ENCODE peak calls at places on chromosome 16, in five cellular contexts. One of them, this sample, is unnamed.

GRCh38 chr16:86457621-86458456 is 52.5 kb upstream of the FOXF1 start:
- DNase-seq in mesendoderm: no peak
- DNase-seq in adipocyte: peak; percentile 85
- DNase-seq in left lung: no peak
- DNase-seq in CD8-positive, alpha-beta memory T cell: no peak
- DNase-seq in this sample: no peak

GRCh38 chr16:69294051-69294450 is 17.1 kb upstream of the VPS4A start:
- DNase-seq in left lung: no peak
- DNase-seq in mesendoderm: no peak
- DNase-seq in adipocyte: no peak
- DNase-seq in CD8-positive, alpha-beta memory T cell: no peak
- DNase-seq in this sample: no peak

GRCh38 chr16:58738672-58739296 is 4.7 kb upstream of the GOT2 start:
- DNase-seq in CD8-positive, alpha-beta memory T cell: no peak
- DNase-seq in adipocyte: no peak
- DNase-seq in left lung: no peak
- DNase-seq in mesendoderm: no peak
- DNase-seq in this sample: no peak

GRCh38 chr16:85416267-85417109 is 196.6 kb upstream of the GSE1 start:
- DNase-seq in left lung: peak; percentile 95
- DNase-seq in adipocyte: peak; percentile 31
- DNase-seq in CD8-positive, alpha-beta memory T cell: peak; percentile 64
- DNase-seq in mesendoderm: peak; percentile 78
- DNase-seq in this sample: peak; percentile 67

GRCh38 chr16:24541534-24541933 is 2.2 kb downstream of the RBBP6 start:
- DNase-seq in left lung: no peak
- DNase-seq in adipocyte: no peak
- DNase-seq in mesendoderm: no peak
- DNase-seq in CD8-positive, alpha-beta memory T cell: no peak
- DNase-seq in this sample: no peak

GRCh38 chr16:83859265-83859664 is 39.6 kb upstream of the MLYCD start:
- DNase-seq in adipocyte: no peak
- DNase-seq in left lung: no peak
- DNase-seq in mesendoderm: no peak
- DNase-seq in CD8-positive, alpha-beta memory T cell: no peak
- DNase-seq in this sample: no peak

GRCh38 chr16:1279945-1280589 is 24.2 kb downstream of the TPSD1 start:
- DNase-seq in adipocyte: no peak
- DNase-seq in mesendoderm: no peak
- DNase-seq in left lung: no peak
- DNase-seq in CD8-positive, alpha-beta memory T cell: no peak
- DNase-seq in this sample: peak; percentile 58

GRCh38 chr16:15770512-15770911 is 86.3 kb downstream of the MYH11 start:
- DNase-seq in adipocyte: no peak
- DNase-seq in mesendoderm: no peak
- DNase-seq in CD8-positive, alpha-beta memory T cell: no peak
- DNase-seq in left lung: no peak
- DNase-seq in this sample: no peak

GRCh38 chr16:31214705-31215286 is 877 bp downstream of the TRIM72 start:
- DNase-seq in mesendoderm: no peak
- DNase-seq in adipocyte: no peak
- DNase-seq in left lung: peak; percentile 82
- DNase-seq in CD8-positive, alpha-beta memory T cell: no peak
- DNase-seq in this sample: no peak
- H3K27me3 ChIP-seq in mesendoderm: peaks cover 13% of the 10 kb centered on the region
- H3K27me3 ChIP-seq in adipocyte: peaks cover 57% of the 10 kb centered on the region
- H3K27me3 ChIP-seq in left lung: peaks cover 71% of the 10 kb centered on the region
- H3K27me3 ChIP-seq in CD8-positive, alpha-beta memory T cell: peaks cover 31% of the 10 kb centered on the region
- H3K27me3 ChIP-seq in this sample: peaks cover 30% of the 10 kb centered on the region

DNA sequence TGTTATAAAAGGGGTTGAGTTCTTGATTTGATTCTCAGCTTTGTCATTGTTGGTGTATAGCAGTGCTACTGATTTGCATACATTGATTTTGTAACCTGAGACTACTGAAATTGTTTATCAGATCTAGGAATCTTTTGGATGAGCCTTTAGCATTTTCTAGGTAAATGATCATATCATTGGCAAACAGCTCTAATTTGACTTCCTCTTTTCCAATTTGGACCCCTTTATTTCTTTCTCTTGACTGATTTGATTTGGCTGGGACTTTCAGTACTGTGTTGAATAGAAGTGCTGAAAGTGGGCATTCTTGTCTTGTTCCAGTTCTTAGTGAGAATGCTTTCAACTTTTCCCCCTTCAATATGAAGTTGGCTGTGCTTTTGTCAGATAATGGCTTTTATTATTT is 45.4 kb downstream of the ITGAM start:
- DNase-seq in left lung: no peak
- DNase-seq in mesendoderm: no peak
- DNase-seq in adipocyte: no peak
- DNase-seq in CD8-positive, alpha-beta memory T cell: no peak
- DNase-seq in this sample: no peak
- H3K4me3 ChIP-seq in left lung: no peak overlapping the region
- H3K4me3 ChIP-seq in mesendoderm: no peak overlapping the region
- H3K4me3 ChIP-seq in adipocyte: no peak overlapping the region
- H3K4me3 ChIP-seq in CD8-positive, alpha-beta memory T cell: no peak overlapping the region
- H3K4me3 ChIP-seq in this sample: no peak overlapping the region

DNA sequence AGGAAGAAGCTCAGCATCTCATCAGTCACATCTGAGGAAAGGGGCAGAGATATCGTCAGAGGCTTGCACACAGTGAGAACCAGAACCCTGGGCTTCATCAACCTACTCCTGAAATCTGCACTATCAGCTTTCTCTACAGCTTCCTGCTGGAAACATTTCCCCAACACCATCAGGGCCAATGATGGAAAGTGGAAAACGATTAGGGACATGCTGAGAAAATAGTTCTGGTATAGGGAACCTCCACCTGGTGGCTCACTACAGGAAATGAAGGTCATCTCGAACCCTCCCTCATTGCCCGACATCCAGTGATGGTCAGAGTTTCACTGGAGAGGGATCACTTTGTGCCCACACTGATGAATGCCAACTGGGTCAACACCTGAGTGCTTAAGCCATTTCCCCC is 43.0 kb upstream of the GSG1L start:
- DNase-seq in CD8-positive, alpha-beta memory T cell: no peak
- DNase-seq in left lung: no peak
- DNase-seq in mesendoderm: no peak
- DNase-seq in adipocyte: no peak
- DNase-seq in this sample: no peak
- H3K36me3 ChIP-seq in CD8-positive, alpha-beta memory T cell: peaks cover 89% of the 10 kb centered on the region
- H3K36me3 ChIP-seq in left lung: no peaks in the 10 kb centered on the region
- H3K36me3 ChIP-seq in mesendoderm: peaks cover 32% of the 10 kb centered on the region
- H3K36me3 ChIP-seq in adipocyte: peaks cover 97% of the 10 kb centered on the region
- H3K36me3 ChIP-seq in this sample: peaks cover 100% of the 10 kb centered on the region

GRCh38 chr16:57637424-57637823 is 9.0 kb downstream of the ADGRG1 start:
- DNase-seq in mesendoderm: no peak
- DNase-seq in left lung: no peak
- DNase-seq in adipocyte: peak; percentile 11
- DNase-seq in CD8-positive, alpha-beta memory T cell: no peak
- DNase-seq in this sample: no peak
- H3K27me3 ChIP-seq in mesendoderm: no peaks in the 10 kb centered on the region
- H3K27me3 ChIP-seq in left lung: peaks cover 5% of the 10 kb centered on the region
- H3K27me3 ChIP-seq in adipocyte: no peaks in the 10 kb centered on the region
- H3K27me3 ChIP-seq in CD8-positive, alpha-beta memory T cell: no peaks in the 10 kb centered on the region
- H3K27me3 ChIP-seq in this sample: no peaks in the 10 kb centered on the region

GRCh38 chr16:53773881-53774280 is 69.9 kb downstream of the FTO start:
- DNase-seq in left lung: no peak
- DNase-seq in mesendoderm: no peak
- DNase-seq in CD8-positive, alpha-beta memory T cell: no peak
- DNase-seq in adipocyte: no peak
- DNase-seq in this sample: no peak

GRCh38 chr16:53773150-53773846 is 69.3 kb downstream of the FTO start:
- DNase-seq in mesendoderm: peak; percentile 67
- DNase-seq in left lung: no peak
- DNase-seq in adipocyte: peak; percentile 81
- DNase-seq in CD8-positive, alpha-beta memory T cell: no peak
- DNase-seq in this sample: no peak

GRCh38 chr16:53770641-53771040 is 66.7 kb downstream of the FTO start:
- DNase-seq in mesendoderm: no peak
- DNase-seq in adipocyte: no peak
- DNase-seq in CD8-positive, alpha-beta memory T cell: no peak
- DNase-seq in left lung: no peak
- DNase-seq in this sample: no peak

GRCh38 chr16:53769787-53770186 is 65.8 kb downstream of the FTO start:
- DNase-seq in mesendoderm: no peak
- DNase-seq in adipocyte: no peak
- DNase-seq in CD8-positive, alpha-beta memory T cell: no peak
- DNase-seq in left lung: no peak
- DNase-seq in this sample: no peak

DNA sequence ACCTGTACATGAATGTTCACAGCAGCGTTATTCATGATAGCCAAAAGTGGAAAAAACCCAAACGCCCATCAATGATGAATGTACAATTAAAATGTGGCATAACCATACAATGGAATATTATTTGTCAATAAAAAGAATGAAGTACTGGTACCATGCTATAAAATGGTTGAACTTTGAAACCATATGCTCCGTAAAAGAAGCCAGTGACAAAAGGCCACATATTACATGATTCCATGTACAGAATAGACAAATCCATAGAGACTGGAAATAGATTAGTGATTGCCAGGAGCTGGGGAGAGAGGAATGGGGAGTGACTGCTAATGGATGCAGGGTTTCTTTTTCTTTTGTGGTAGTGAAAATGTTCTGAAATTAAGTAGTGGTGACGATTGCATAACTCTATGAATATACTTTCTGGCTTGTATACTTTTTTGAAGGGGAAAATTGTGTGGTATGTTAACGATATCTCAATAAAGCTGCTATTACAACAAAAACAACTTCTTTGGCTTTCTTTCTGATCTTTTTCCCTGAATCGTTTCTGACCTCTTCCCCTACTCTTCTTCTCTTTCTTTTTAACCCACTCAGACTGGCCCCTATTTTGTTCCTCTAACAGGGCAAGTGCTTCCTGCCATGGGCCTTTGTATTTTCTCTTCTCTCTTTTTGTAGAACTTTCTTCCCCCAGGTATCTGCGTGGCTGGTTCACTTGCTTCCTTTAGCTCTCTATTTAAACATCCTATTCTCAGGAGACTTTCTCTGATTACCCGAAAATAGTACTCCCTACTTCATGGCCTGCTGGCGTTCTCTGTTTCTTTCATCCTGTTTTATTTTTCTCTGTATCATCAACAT is 67.9 kb downstream of the FTO start:
- DNase-seq in mesendoderm: no peak
- DNase-seq in CD8-positive, alpha-beta memory T cell: no peak
- DNase-seq in left lung: no peak
- DNase-seq in adipocyte: peak; percentile 48
- DNase-seq in this sample: no peak
- H3K4me3 ChIP-seq in mesendoderm: no peak overlapping the region
- H3K4me3 ChIP-seq in CD8-positive, alpha-beta memory T cell: no peak overlapping the region
- H3K4me3 ChIP-seq in left lung: no peak overlapping the region
- H3K4me3 ChIP-seq in adipocyte: peak overlapping the region; percentile 20
- H3K4me3 ChIP-seq in this sample: no peak overlapping the region

This sample was measured in RWPE2.